ENCODE peak calls at places on chromosome 15, in ten cellular contexts. N, I, C, P, Z, X, M, B, V and D are unnamed samples. For H3K36me3 and H3K27me3, the result is how much of the 10 kb centered on the place peaks cover.

GRCh38 chr15:77944002-77944867 is 133.3 kb downstream of the TBC1D2B start:
- DNase-seq in N (peak), I (peak), C (peak), P (peak), Z (no peak), X (peak), M (peak), B (peak), V (peak), D (peak)

GRCh38 chr15:35496585-35496984 is 49.4 kb downstream of the DPH6 start:
- DNase-seq in N (no peak), I (no peak), C (no peak), P (no peak), Z (no peak), X (no peak), M (no peak), B (no peak), V (no peak), D (no peak)

GRCh38 chr15:92149029-92149428 is 244.7 kb upstream of the ST8SIA2 start:
- DNase-seq in N (no peak), I (no peak), C (no peak), P (no peak), Z (no peak), X (no peak), M (no peak), B (no peak), V (peak), D (no peak)

GRCh38 chr15:51129513-51130197 is 34.9 kb upstream of the TNFAIP8L3 start:
- DNase-seq in N (no peak), I (no peak), C (no peak), P (no peak), Z (no peak), X (no peak), M (no peak), B (peak), V (no peak), D (no peak)

GRCh38 chr15:101446527-101447167 is 42.9 kb downstream of the PCSK6 start:
- DNase-seq in N (no peak), I (no peak), C (no peak), P (peak), Z (peak), X (no peak), M (no peak), B (peak), V (no peak), D (no peak)

GRCh38 chr15:73130830-73131229 is 78.6 kb downstream of the NEO1 start:
- DNase-seq in N (no peak), I (no peak), C (no peak), P (no peak), Z (no peak), X (no peak), M (no peak), B (no peak), V (no peak), D (no peak)

GRCh38 chr15:28021281-28022039 is 77.7 kb downstream of the OCA2 start:
- DNase-seq in N (peak), I (peak), C (peak), P (peak), Z (no peak), X (no peak), M (peak), B (peak), V (peak), D (peak)

GRCh38 chr15:84649706-84650105 is 4.4 kb downstream of the WDR73 start:
- DNase-seq in N (no peak), I (no peak), C (no peak), P (peak), Z (no peak), X (no peak), M (no peak), B (no peak), V (peak), D (no peak)

GRCh38 chr15:52124270-52124878 is 11.8 kb upstream of the BCL2L10 start:
- DNase-seq in N (no peak), I (no peak), C (no peak), P (peak), Z (peak), X (no peak), M (no peak), B (no peak), V (peak), D (no peak)

GRCh38 chr15:84911879-84912660 is 27.6 kb downstream of the SLC28A1 start:
- DNase-seq in N (no peak), I (no peak), C (peak), P (peak), Z (no peak), X (peak), M (peak), B (peak), V (peak), D (no peak)

GRCh38 chr15:22892333-22892732 is 53.9 kb downstream of the NIPA2 start:
- DNase-seq in N (no peak), I (no peak), C (no peak), P (no peak), Z (no peak), X (no peak), M (no peak), B (peak), V (no peak), D (no peak)

GRCh38 chr15:72155635-72156616 is 37.7 kb downstream of the SENP8 start:
- DNase-seq in N (peak), I (peak), C (peak), P (peak), Z (peak), X (peak), M (peak), B (peak), V (peak), D (peak)

GRCh38 chr15:31905054-31905453 is 125.3 kb upstream of the CHRNA7 start:
- DNase-seq in N (no peak), I (peak), C (no peak), P (no peak), Z (no peak), X (no peak), M (no peak), B (peak), V (no peak), D (peak)

GRCh38 chr15:58065011-58065444 is 483 bp downstream of the ALDH1A2 start:
- DNase-seq in N (peak), I (no peak), C (peak), P (no peak), Z (no peak), X (peak), M (peak), B (peak), V (no peak), D (peak)

GRCh38 chr15:53882311-53882710 is 95.9 kb upstream of the UNC13C start:
- DNase-seq in N (no peak), I (no peak), C (no peak), P (no peak), Z (no peak), X (no peak), M (no peak), B (no peak), V (no peak), D (no peak)

GRCh38 chr15:72339777-72340177 is 19.8 kb upstream of the CELF6 start:
- DNase-seq in N (no peak), I (no peak), C (peak), P (peak), Z (no peak), X (no peak), M (no peak), B (peak), V (peak), D (no peak)

GRCh38 chr15:85551221-85551832 is 170.9 kb downstream of the AKAP13 start:
- DNase-seq in N (no peak), I (no peak), C (no peak), P (no peak), Z (no peak), X (no peak), M (no peak), B (peak), V (peak), D (no peak)

GRCh38 chr15:34109775-34110663 is 8.1 kb downstream of the PGBD4 start:
- DNase-seq in N (no peak), I (peak), C (peak), P (peak), Z (no peak), X (no peak), M (no peak), B (peak), V (peak), D (peak)

GRCh38 chr15:71448688-71449114 is 333.4 kb downstream of the THSD4 start:
- DNase-seq in N (no peak), I (peak), C (peak), P (peak), Z (peak), X (no peak), M (no peak), B (peak), V (peak), D (peak)

GRCh38 chr15:53115563-53115962 is 325.4 kb upstream of the ONECUT1 start:
- DNase-seq in N (no peak), I (no peak), C (no peak), P (no peak), Z (no peak), X (no peak), M (no peak), B (peak), V (no peak), D (no peak)

GRCh38 chr15:37594431-37594830 is 340.0 kb upstream of the TMCO5A start:
- DNase-seq in N (no peak), I (no peak), C (no peak), P (no peak), Z (no peak), X (no peak), M (no peak), B (no peak), V (no peak), D (no peak)

GRCh38 chr15:56913241-56913640 is 5.2 kb upstream of the TCF12 start:
- DNase-seq in N (no peak), I (no peak), C (no peak), P (no peak), Z (no peak), X (no peak), M (no peak), B (no peak), V (no peak), D (no peak)

GRCh38 chr15:25691544-25692430 is 171.3 kb downstream of the ATP10A start:
- DNase-seq in N (peak), I (no peak), C (no peak), P (no peak), Z (no peak), X (peak), M (no peak), B (peak), V (peak), D (no peak)

GRCh38 chr15:71097890-71098289 is 17.4 kb upstream of the THSD4 start:
- DNase-seq in N (no peak), I (no peak), C (no peak), P (no peak), Z (no peak), X (no peak), M (no peak), B (no peak), V (no peak), D (no peak)

GRCh38 chr15:37995461-37996347 is 61.3 kb downstream of the TMCO5A start:
- DNase-seq in N (no peak), I (no peak), C (peak), P (peak), Z (no peak), X (no peak), M (no peak), B (peak), V (peak), D (no peak)

GRCh38 chr15:92951800-92952199 is 51.7 kb downstream of the CHD2 start:
- DNase-seq in N (no peak), I (no peak), C (no peak), P (no peak), Z (no peak), X (no peak), M (no peak), B (no peak), V (no peak), D (no peak)

GRCh38 chr15:66124626-66125025 is 128.9 kb downstream of the MEGF11 start:
- DNase-seq in N (no peak), I (peak), C (no peak), P (no peak), Z (no peak), X (no peak), M (no peak), B (no peak), V (no peak), D (peak)

GRCh38 chr15:31488437-31489204 is 162.0 kb downstream of the KLF13 start:
- DNase-seq in N (peak), I (peak), C (peak), P (peak), Z (peak), X (no peak), M (peak), B (peak), V (peak), D (peak)

GRCh38 chr15:77482570-77482969 is 61.9 kb downstream of the HMG20A start:
- DNase-seq in N (no peak), I (no peak), C (no peak), P (peak), Z (peak), X (no peak), M (no peak), B (no peak), V (peak), D (no peak)

GRCh38 chr15:99692825-99693224 is 40.4 kb downstream of the LYSMD4 start:
- DNase-seq in N (no peak), I (no peak), C (peak), P (peak), Z (no peak), X (no peak), M (peak), B (no peak), V (no peak), D (no peak)

GRCh38 chr15:33608714-33609113 is 297.9 kb downstream of the RYR3 start:
- DNase-seq in N (no peak), I (peak), C (no peak), P (peak), Z (no peak), X (no peak), M (no peak), B (peak), V (no peak), D (peak)

GRCh38 chr15:99568548-99569352 is 3.0 kb downstream of the MEF2A start:
- DNase-seq in N (no peak), I (no peak), C (no peak), P (no peak), Z (no peak), X (no peak), M (no peak), B (no peak), V (peak), D (peak)

GRCh38 chr15:71411538-71412482 is 296.5 kb downstream of the THSD4 start:
- DNase-seq in N (peak), I (no peak), C (no peak), P (peak), Z (no peak), X (no peak), M (peak), B (peak), V (peak), D (no peak)

GRCh38 chr15:75339531-75340240 is 3.8 kb downstream of the COMMD4 start:
- DNase-seq in N (no peak), I (no peak), C (no peak), P (no peak), Z (no peak), X (no peak), M (no peak), B (no peak), V (no peak), D (peak)
- H3K4me3 ChIP-seq in N (no peak), I (no peak), C (no peak), P (no peak), Z (no peak), X (no peak), M (no peak), B (no peak), V (no peak), D (no peak)

DNA sequence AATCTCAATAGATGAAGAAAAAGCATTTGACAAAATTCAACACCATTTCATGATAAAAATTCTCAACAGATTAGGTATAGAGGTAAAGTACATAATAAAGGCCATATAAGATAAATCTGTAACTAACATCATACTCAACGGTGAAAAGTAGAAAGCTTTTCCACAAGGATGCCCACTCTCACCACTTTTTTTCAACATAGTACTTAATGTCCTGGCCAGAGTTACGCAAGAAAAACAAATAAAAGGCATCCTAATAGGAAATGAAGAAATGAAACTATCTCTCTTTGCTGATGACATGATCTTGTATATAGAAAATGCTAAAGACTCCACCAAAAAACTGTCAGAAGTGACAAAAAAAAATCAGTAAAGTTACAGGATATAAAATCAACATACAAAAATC is 33.0 kb downstream of the THBS1 start:
- DNase-seq in N (no peak), I (no peak), C (no peak), P (no peak), Z (no peak), X (no peak), M (no peak), B (no peak), V (no peak), D (no peak)
- H3K36me3 ChIP-seq in N (under half), I (under half), C (under half), P (under half), Z (under half), X (under half), M (under half), B (under half), V (under half), D (under half)

GRCh38 chr15:74406992-74407705 is 26.6 kb downstream of the SEMA7A start:
- DNase-seq in N (no peak), I (no peak), C (peak), P (peak), Z (no peak), X (no peak), M (no peak), B (peak), V (peak), D (peak)

GRCh38 chr15:74406517-74406916 is 27.2 kb downstream of the SEMA7A start:
- DNase-seq in N (no peak), I (no peak), C (no peak), P (no peak), Z (no peak), X (no peak), M (no peak), B (no peak), V (no peak), D (no peak)

GRCh38 chr15:74403590-74403919 is 30.2 kb downstream of the SEMA7A start:
- DNase-seq in N (no peak), I (no peak), C (no peak), P (no peak), Z (no peak), X (no peak), M (no peak), B (no peak), V (no peak), D (no peak)

GRCh38 chr15:74403981-74404563 is 29.7 kb downstream of the SEMA7A start:
- DNase-seq in N (no peak), I (no peak), C (no peak), P (no peak), Z (no peak), X (no peak), M (no peak), B (no peak), V (no peak), D (no peak)

DNA sequence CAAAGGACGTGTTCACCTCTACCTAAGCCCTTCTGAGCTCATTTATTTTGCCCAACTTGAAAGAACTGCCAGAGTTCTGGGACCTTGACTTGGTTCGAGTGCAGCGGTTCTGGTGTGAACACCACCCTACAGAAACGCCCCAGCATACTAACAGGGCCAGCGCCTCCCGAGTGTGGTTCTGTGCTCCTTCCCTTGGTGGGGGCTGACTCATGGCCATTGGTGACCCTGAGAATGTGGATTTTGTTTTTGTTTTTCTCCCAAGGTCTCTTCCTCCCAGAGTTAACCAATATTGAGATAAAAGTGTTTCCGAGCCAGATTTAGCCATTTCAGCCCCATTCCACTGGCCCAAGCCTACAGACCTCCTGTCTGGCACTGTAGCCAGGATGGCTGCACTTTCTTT is 27.9 kb downstream of the SEMA7A start:
- DNase-seq in N (no peak), I (no peak), C (no peak), P (no peak), Z (no peak), X (no peak), M (no peak), B (no peak), V (no peak), D (no peak)
- H3K27me3 ChIP-seq in N (under half), I (under half), C (under half), P (under half), Z (under half), X (under half), M (under half), B (under half), V (under half), D (under half)

GRCh38 chr15:94844533-94845390 is 613.4 kb downstream of the MCTP2 start:
- DNase-seq in N (peak), I (no peak), C (peak), P (no peak), Z (no peak), X (no peak), M (peak), B (peak), V (no peak), D (peak)
- H3K4me3 ChIP-seq in N (peak), I (no peak), C (peak), P (no peak), Z (no peak), X (peak), M (peak), B (no peak), V (no peak), D (peak)

DNA sequence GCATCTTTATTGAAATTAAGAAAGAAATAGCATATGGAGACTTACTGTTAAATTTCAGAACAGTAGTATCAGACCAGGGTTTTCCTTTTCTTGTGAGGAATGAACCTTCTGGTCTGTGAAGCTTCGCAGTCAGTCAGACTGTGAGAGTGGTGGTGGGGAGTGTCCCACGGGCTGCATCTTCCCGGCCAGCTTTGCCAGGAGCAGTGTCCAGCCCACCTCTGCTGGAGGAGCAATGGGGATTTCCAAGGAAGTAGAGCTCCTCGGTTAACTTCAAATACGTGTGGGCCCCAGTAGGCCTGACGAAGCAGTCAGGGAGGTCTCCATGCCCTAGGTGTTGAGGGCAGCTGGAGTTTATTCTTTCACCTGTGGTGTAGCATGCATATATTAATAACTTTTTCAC is 40.9 kb upstream of the FBXL22 start:
- DNase-seq in N (no peak), I (no peak), C (no peak), P (no peak), Z (no peak), X (no peak), M (no peak), B (no peak), V (no peak), D (no peak)
- H3K36me3 ChIP-seq in N (half or more), I (under half), C (under half), P (under half), Z (under half), X (under half), M (under half), B (under half), V (under half), D (under half)

DNA sequence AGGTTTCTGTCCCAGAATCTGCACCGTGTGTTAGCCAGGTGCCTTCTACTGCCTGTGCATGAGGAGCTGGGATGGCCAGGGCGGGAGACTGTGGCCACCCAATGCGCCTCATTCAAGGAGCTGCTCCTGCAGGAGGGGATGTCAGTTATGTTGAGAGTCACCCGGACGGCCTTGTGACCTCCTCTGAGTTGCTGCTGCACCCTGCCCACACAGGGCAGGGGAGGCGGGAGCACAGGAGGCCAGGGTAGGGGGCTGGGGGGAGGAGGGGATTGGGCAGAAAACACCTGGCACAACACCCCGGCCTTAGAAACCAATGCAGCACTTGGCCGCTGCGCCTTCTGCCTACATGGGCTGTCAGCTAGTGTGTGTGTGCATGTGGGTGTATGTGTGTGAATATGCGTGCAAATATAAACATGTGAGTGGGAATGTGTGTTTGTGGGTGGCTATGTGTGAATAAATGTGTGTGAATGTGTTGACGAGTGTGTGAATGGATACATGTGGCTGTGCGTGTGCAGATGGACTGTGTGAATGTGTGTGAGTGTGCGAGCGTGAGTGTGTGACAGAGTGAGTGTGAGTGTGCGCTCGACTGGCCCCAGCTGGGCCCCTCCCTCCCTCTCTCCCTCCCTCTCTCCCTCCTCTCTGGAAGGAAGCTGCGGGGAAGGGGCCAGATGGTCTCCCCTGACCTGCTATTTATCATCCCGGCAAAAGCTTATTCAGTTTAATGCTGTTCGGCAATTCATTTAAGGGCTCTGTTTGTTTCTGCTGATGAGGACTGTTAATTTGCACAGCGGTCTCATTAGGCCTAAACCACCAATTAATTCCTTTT is 106.9 kb downstream of the TLE3 start:
- DNase-seq in N (no peak), I (peak), C (no peak), P (no peak), Z (no peak), X (no peak), M (no peak), B (no peak), V (no peak), D (peak)
- H3K27me3 ChIP-seq in N (under half), I (under half), C (under half), P (under half), Z (under half), X (under half), M (under half), B (under half), V (half or more), D (under half)